ENCODE peak calls at places on chromosomes 4 and X, in nine cellular contexts. S, H, M, I, A, J, O, P and R are unnamed samples.
A peak's percentile ranks its signal among the peaks of the same experiment; 100 is the strongest.

GRCh38 chr4:140056015-140056414 is 98.0 kb downstream of the MAML3 start:
- DNase-seq in S (no peak), H (no peak), M (no peak), I (no peak), A (no peak), J (no peak), O (no peak), P (no peak), R (no peak)

GRCh38 chrX:34875204-34875603 is 67.4 kb upstream of the FAM47B start:
- DNase-seq in S (no peak), H (no peak), M (no peak), I (no peak), A (peak; percentile 50), J (peak; percentile 71), O (peak; percentile 62), P (no peak), R (peak; percentile 18)

GRCh38 chr4:137283737-137284136 is 248.6 kb downstream of the PCDH18 start:
- DNase-seq in S (no peak), H (no peak), M (no peak), I (no peak), A (peak; percentile 50), J (peak; percentile 57), O (peak; percentile 25), P (no peak), R (peak; percentile 49)

GRCh38 chr4:42871685-42872271 is 20.7 kb upstream of the GRXCR1 start:
- DNase-seq in S (no peak), H (no peak), M (no peak), I (no peak), A (no peak), J (no peak), O (no peak), P (no peak), R (no peak)

GRCh38 chr4:113872426-113873260 is 106.8 kb downstream of the ARSJ start:
- DNase-seq in S (no peak), H (no peak), M (no peak), I (peak; percentile 26), A (no peak), J (no peak), O (no peak), P (no peak), R (no peak)

GRCh38 chr4:151658959-151659593 is 101.7 kb downstream of the GATB start:
- DNase-seq in S (no peak), H (no peak), M (no peak), I (peak; percentile 6), A (no peak), J (peak; percentile 88), O (peak; percentile 86), P (no peak), R (no peak)

GRCh38 chr4:2163311-2163821 is 78.6 kb downstream of the HAUS3 start:
- DNase-seq in S (no peak), H (no peak), M (no peak), I (no peak), A (no peak), J (peak; percentile 6), O (no peak), P (no peak), R (no peak)

GRCh38 chr4:102825261-102826071 is 1.9 kb downstream of the UBE2D3 start:
- DNase-seq in S (no peak), H (no peak), M (peak; percentile 12), I (peak; percentile 52), A (peak; percentile 74), J (peak; percentile 83), O (peak; percentile 70), P (no peak), R (peak; percentile 45)

GRCh38 chr4:177441061-177441802 is 1.0 kb downstream of the AGA start:
- DNase-seq in S (no peak), H (no peak), M (no peak), I (no peak), A (peak; percentile 37), J (peak; percentile 6), O (peak; percentile 6), P (no peak), R (peak; percentile 26)

GRCh38 chrX:259692-260355 is 21.4 kb upstream of the PLCXD1 start:
- DNase-seq in S (no peak), H (no peak), M (no peak), I (no peak), A (no peak), J (no peak), O (no peak), P (no peak), R (no peak)

GRCh38 chr4:125085-125820 is 952 bp downstream of the ZNF718 start:
- DNase-seq in S (peak; percentile 31), H (peak; percentile 26), M (peak; percentile 39), I (no peak), A (peak; percentile 41), J (peak; percentile 35), O (peak; percentile 19), P (no peak), R (peak; percentile 36)

GRCh38 chr4:111045992-111046391 is 423.1 kb upstream of the PITX2 start:
- DNase-seq in S (no peak), H (no peak), M (no peak), I (no peak), A (no peak), J (no peak), O (no peak), P (no peak), R (no peak)

GRCh38 chrX:115598556-115598955 is 37.6 kb downstream of the PLS3 start:
- DNase-seq in S (no peak), H (no peak), M (no peak), I (no peak), A (no peak), J (no peak), O (no peak), P (no peak), R (no peak)

GRCh38 chr4:163077611-163078010 is 89.1 kb downstream of the NAF1 start:
- DNase-seq in S (no peak), H (no peak), M (no peak), I (no peak), A (peak; percentile 7), J (no peak), O (no peak), P (no peak), R (no peak)

GRCh38 chr4:7909463-7909862 is 30.2 kb downstream of the AFAP1 start:
- DNase-seq in S (no peak), H (no peak), M (no peak), I (no peak), A (peak; percentile 81), J (no peak), O (peak; percentile 52), P (no peak), R (no peak)

GRCh38 chrX:67587946-67588624 is 44.3 kb downstream of the AR start:
- DNase-seq in S (no peak), H (no peak), M (no peak), I (no peak), A (peak; percentile 51), J (peak; percentile 49), O (peak; percentile 37), P (no peak), R (no peak)

GRCh38 chrX:49991718-49992117 is 69.3 kb downstream of the CLCN5 start:
- DNase-seq in S (no peak), H (no peak), M (no peak), I (no peak), A (no peak), J (no peak), O (no peak), P (no peak), R (no peak)

GRCh38 chrX:46561931-46562721 is 11.4 kb upstream of the CHST7 start:
- DNase-seq in S (no peak), H (no peak), M (peak; percentile 14), I (no peak), A (no peak), J (no peak), O (no peak), P (no peak), R (no peak)

GRCh38 chr4:47143261-47143660 is 111.9 kb downstream of the GABRB1 start:
- DNase-seq in S (no peak), H (no peak), M (no peak), I (no peak), A (no peak), J (no peak), O (no peak), P (no peak), R (no peak)

GRCh38 chr4:94135701-94136100 is 72.0 kb upstream of the SMARCAD1 start:
- DNase-seq in S (no peak), H (no peak), M (no peak), I (no peak), A (no peak), J (no peak), O (no peak), P (no peak), R (no peak)

GRCh38 chrX:1077140-1077539 is 135.3 kb downstream of the CRLF2 start:
- DNase-seq in S (no peak), H (no peak), M (no peak), I (no peak), A (no peak), J (no peak), O (no peak), P (no peak), R (no peak)

GRCh38 chr4:184688447-184688846 is 38.9 kb downstream of the PRIMPOL start:
- DNase-seq in S (no peak), H (no peak), M (no peak), I (peak; percentile 57), A (peak; percentile 97), J (peak; percentile 88), O (peak; percentile 70), P (peak; percentile 79), R (no peak)

GRCh38 chr4:161419822-161420221 is 744.0 kb downstream of the FSTL5 start:
- DNase-seq in S (no peak), H (no peak), M (no peak), I (no peak), A (peak; percentile 12), J (no peak), O (no peak), P (no peak), R (no peak)